ENCODE peak calls at places on chromosomes 11 and 22, in six cellular contexts. One of them, this sample, is unnamed.

GRCh38 chr11:103830205-103830604 is 206.2 kb upstream of the DDI1 start:
- DNase-seq in tibial nerve: no peak
- DNase-seq in A549: no peak
- DNase-seq in adrenal gland: no peak
- DNase-seq in right atrium auricular region: no peak
- DNase-seq in SK-N-SH: no peak
- DNase-seq in this sample: no peak

GRCh38 chr11:119367661-119368120 is 13.8 kb downstream of the USP2 start:
- DNase-seq in tibial nerve: no peak
- DNase-seq in A549: no peak
- DNase-seq in adrenal gland: peak; percentile 52
- DNase-seq in right atrium auricular region: no peak
- DNase-seq in SK-N-SH: no peak
- DNase-seq in this sample: no peak

GRCh38 chr22:39527481-39527961 is 5.0 kb downstream of the RPS19BP1 start:
- DNase-seq in tibial nerve: no peak
- DNase-seq in A549: no peak
- DNase-seq in adrenal gland: peak; percentile 81
- DNase-seq in right atrium auricular region: no peak
- DNase-seq in SK-N-SH: no peak
- DNase-seq in this sample: no peak

GRCh38 chr11:15038963-15039362 is 34.4 kb upstream of the CALCB start:
- DNase-seq in tibial nerve: no peak
- DNase-seq in A549: no peak
- DNase-seq in adrenal gland: no peak
- DNase-seq in right atrium auricular region: no peak
- DNase-seq in SK-N-SH: peak; percentile 21
- DNase-seq in this sample: no peak

GRCh38 chr22:39128508-39128907 is 24.0 kb downstream of the CBX7 start:
- DNase-seq in tibial nerve: no peak
- DNase-seq in A549: no peak
- DNase-seq in adrenal gland: no peak
- DNase-seq in right atrium auricular region: no peak
- DNase-seq in SK-N-SH: no peak
- DNase-seq in this sample: no peak

GRCh38 chr11:87425943-87426342 is 388.2 kb downstream of the TMEM135 start:
- DNase-seq in tibial nerve: no peak
- DNase-seq in A549: no peak
- DNase-seq in adrenal gland: no peak
- DNase-seq in right atrium auricular region: no peak
- DNase-seq in SK-N-SH: no peak
- DNase-seq in this sample: no peak

GRCh38 chr11:73473252-73473651 is 97.1 kb downstream of the RELT start:
- DNase-seq in tibial nerve: no peak
- DNase-seq in A549: no peak
- DNase-seq in adrenal gland: no peak
- DNase-seq in right atrium auricular region: no peak
- DNase-seq in SK-N-SH: no peak
- DNase-seq in this sample: no peak

GRCh38 chr11:33672273-33672672 is 28.4 kb downstream of the C11orf91 start:
- DNase-seq in tibial nerve: no peak
- DNase-seq in A549: no peak
- DNase-seq in adrenal gland: no peak
- DNase-seq in right atrium auricular region: peak; percentile 50
- DNase-seq in SK-N-SH: no peak
- DNase-seq in this sample: no peak

GRCh38 chr22:32127904-32128303 is 31.2 kb downstream of the C22orf42 start:
- DNase-seq in tibial nerve: no peak
- DNase-seq in A549: no peak
- DNase-seq in adrenal gland: no peak
- DNase-seq in right atrium auricular region: no peak
- DNase-seq in SK-N-SH: no peak
- DNase-seq in this sample: no peak

GRCh38 chr11:107018902-107019493 is 722 bp upstream of the GUCY1A2 start:
- DNase-seq in tibial nerve: peak; percentile 21
- DNase-seq in A549: peak; percentile 36
- DNase-seq in adrenal gland: peak; percentile 74
- DNase-seq in right atrium auricular region: peak; percentile 73
- DNase-seq in SK-N-SH: peak; percentile 46
- DNase-seq in this sample: no peak

GRCh38 chr11:120063686-120064340 is 74.1 kb downstream of the TRIM29 start:
- DNase-seq in tibial nerve: no peak
- DNase-seq in A549: no peak
- DNase-seq in adrenal gland: peak; percentile 27
- DNase-seq in right atrium auricular region: peak; percentile 32
- DNase-seq in SK-N-SH: no peak
- DNase-seq in this sample: no peak

GRCh38 chr22:47574551-47574950 is 812.1 kb downstream of the TBC1D22A start:
- DNase-seq in tibial nerve: no peak
- DNase-seq in A549: no peak
- DNase-seq in adrenal gland: peak; percentile 15
- DNase-seq in right atrium auricular region: no peak
- DNase-seq in SK-N-SH: no peak
- DNase-seq in this sample: no peak

GRCh38 chr11:107293677-107294344 is 163.8 kb downstream of the CWF19L2 start:
- DNase-seq in tibial nerve: no peak
- DNase-seq in A549: no peak
- DNase-seq in adrenal gland: no peak
- DNase-seq in right atrium auricular region: no peak
- DNase-seq in SK-N-SH: no peak
- DNase-seq in this sample: no peak

GRCh38 chr11:76843916-76844315 is 16.8 kb upstream of the ACER3 start:
- DNase-seq in tibial nerve: no peak
- DNase-seq in A549: no peak
- DNase-seq in adrenal gland: no peak
- DNase-seq in right atrium auricular region: no peak
- DNase-seq in SK-N-SH: no peak
- DNase-seq in this sample: no peak

GRCh38 chr11:96219981-96220623 is 122.9 kb downstream of the MAML2 start:
- DNase-seq in tibial nerve: no peak
- DNase-seq in A549: no peak
- DNase-seq in adrenal gland: peak; percentile 58
- DNase-seq in right atrium auricular region: no peak
- DNase-seq in SK-N-SH: no peak
- DNase-seq in this sample: no peak

GRCh38 chr11:65786008-65786785 is 666 bp upstream of the OVOL1 start:
- DNase-seq in tibial nerve: no peak
- DNase-seq in A549: no peak
- DNase-seq in adrenal gland: no peak
- DNase-seq in right atrium auricular region: no peak
- DNase-seq in SK-N-SH: peak; percentile 57
- DNase-seq in this sample: no peak

GRCh38 chr11:118912742-118913410 is 12.8 kb downstream of the BCL9L start:
- DNase-seq in tibial nerve: no peak
- DNase-seq in A549: no peak
- DNase-seq in adrenal gland: peak; percentile 60
- DNase-seq in right atrium auricular region: no peak
- DNase-seq in SK-N-SH: no peak
- DNase-seq in this sample: no peak

GRCh38 chr22:17120281-17120680 is 879 bp downstream of the TMEM121B start:
- DNase-seq in tibial nerve: no peak
- DNase-seq in A549: no peak
- DNase-seq in adrenal gland: no peak
- DNase-seq in right atrium auricular region: no peak
- DNase-seq in SK-N-SH: peak; percentile 71
- DNase-seq in this sample: no peak

GRCh38 chr11:86811637-86812321 is 11.4 kb downstream of the PRSS23 start:
- DNase-seq in tibial nerve: no peak
- DNase-seq in A549: peak; percentile 73
- DNase-seq in adrenal gland: no peak
- DNase-seq in right atrium auricular region: no peak
- DNase-seq in SK-N-SH: no peak
- DNase-seq in this sample: no peak

DNA sequence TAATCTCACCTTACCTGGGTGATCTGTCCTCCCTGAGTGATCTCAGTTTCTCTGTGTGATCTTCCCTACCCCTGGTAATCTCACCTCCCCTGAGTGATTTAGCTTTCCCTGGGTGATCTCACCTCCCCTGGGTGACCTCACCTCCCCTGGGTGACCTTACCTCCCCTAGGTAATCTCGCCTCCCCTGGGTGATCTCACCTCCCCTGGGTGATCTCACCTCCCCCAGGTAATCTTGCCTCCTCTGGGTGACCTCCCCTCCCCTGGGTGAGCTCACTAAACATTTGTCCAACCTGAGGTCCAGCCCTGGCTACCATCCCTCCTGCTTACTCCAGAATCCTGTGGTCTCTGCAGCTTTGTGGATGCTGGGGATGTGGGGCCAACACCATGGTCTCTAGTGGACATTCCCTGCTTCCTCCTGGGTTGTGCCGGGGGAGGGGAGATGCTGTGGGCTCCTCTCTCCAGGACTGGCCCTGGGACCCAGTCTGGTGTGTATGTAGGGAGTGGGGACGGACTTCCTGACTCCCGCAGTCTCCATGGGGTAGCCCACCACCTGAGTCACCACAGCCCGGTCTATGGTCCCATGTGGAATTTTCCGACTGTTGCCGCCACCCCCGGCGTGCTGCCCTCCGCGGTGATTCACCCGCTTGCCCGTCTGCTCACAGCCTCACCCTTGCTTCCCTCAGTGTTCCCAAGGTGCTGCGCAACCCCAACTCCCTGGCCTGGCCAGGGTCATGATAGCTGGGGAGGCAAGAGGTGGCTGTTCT is 9.9 kb downstream of the LSP1 start:
- DNase-seq in tibial nerve: no peak
- DNase-seq in A549: peak; percentile 40
- DNase-seq in adrenal gland: peak; percentile 88
- DNase-seq in right atrium auricular region: no peak
- DNase-seq in SK-N-SH: no peak
- DNase-seq in this sample: no peak
- H3K4me3 ChIP-seq in tibial nerve: no peak overlapping the region
- H3K4me3 ChIP-seq in A549: no peak overlapping the region
- H3K4me3 ChIP-seq in adrenal gland: no peak overlapping the region
- H3K4me3 ChIP-seq in right atrium auricular region: no peak overlapping the region
- H3K4me3 ChIP-seq in SK-N-SH: no peak overlapping the region
- H3K4me3 ChIP-seq in this sample: no peak overlapping the region

GRCh38 chr22:50284479-50284878 is 14.3 kb upstream of the MAPK11 start:
- DNase-seq in tibial nerve: no peak
- DNase-seq in A549: no peak
- DNase-seq in adrenal gland: no peak
- DNase-seq in right atrium auricular region: no peak
- DNase-seq in SK-N-SH: no peak
- DNase-seq in this sample: no peak

GRCh38 chr22:50286701-50287318 is 16.6 kb upstream of the MAPK11 start:
- DNase-seq in tibial nerve: no peak
- DNase-seq in A549: no peak
- DNase-seq in adrenal gland: no peak
- DNase-seq in right atrium auricular region: no peak
- DNase-seq in SK-N-SH: no peak
- DNase-seq in this sample: no peak

GRCh38 chr22:50285568-50286229 is 15.5 kb upstream of the MAPK11 start:
- DNase-seq in tibial nerve: no peak
- DNase-seq in A549: no peak
- DNase-seq in adrenal gland: no peak
- DNase-seq in right atrium auricular region: no peak
- DNase-seq in SK-N-SH: no peak
- DNase-seq in this sample: no peak

GRCh38 chr22:50287731-50288130 is 17.6 kb upstream of the MAPK11 start:
- DNase-seq in tibial nerve: no peak
- DNase-seq in A549: no peak
- DNase-seq in adrenal gland: no peak
- DNase-seq in right atrium auricular region: no peak
- DNase-seq in SK-N-SH: no peak
- DNase-seq in this sample: no peak

DNA sequence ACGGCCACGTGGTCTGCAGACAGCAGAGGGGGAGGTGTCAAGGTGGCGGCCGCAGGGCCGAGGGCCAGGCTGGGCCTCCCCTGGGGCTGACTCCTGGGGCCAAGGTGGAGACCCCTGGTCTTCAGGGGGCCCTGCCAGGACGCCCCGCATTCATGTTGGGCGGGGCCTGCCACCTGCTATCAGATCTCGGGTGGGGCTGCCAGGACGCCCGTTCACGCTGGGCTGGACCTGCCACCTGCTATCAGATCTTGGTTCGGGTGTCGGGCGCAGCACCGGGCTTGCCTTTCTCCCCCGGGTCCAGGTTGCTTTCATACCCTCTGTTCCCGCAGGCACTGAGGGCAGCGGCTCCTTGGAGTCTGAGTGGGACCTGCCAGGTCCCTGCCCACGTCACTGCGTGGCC is 16.1 kb upstream of the MAPK11 start:
- DNase-seq in tibial nerve: no peak
- DNase-seq in A549: no peak
- DNase-seq in adrenal gland: no peak
- DNase-seq in right atrium auricular region: no peak
- DNase-seq in SK-N-SH: no peak
- DNase-seq in this sample: no peak
- H3K4me1 ChIP-seq in tibial nerve: no peaks in the 10 kb centered on the region
- H3K4me1 ChIP-seq in A549: peaks cover 17% of the 10 kb centered on the region
- H3K4me1 ChIP-seq in adrenal gland: peaks cover 11% of the 10 kb centered on the region
- H3K4me1 ChIP-seq in right atrium auricular region: no peaks in the 10 kb centered on the region
- H3K4me1 ChIP-seq in SK-N-SH: no peaks in the 10 kb centered on the region
- H3K4me1 ChIP-seq in this sample: peaks cover 94% of the 10 kb centered on the region

GRCh38 chr11:117457031-117457785 is 129.6 kb downstream of the CEP164 start:
- DNase-seq in tibial nerve: no peak
- DNase-seq in A549: no peak
- DNase-seq in adrenal gland: no peak
- DNase-seq in right atrium auricular region: no peak
- DNase-seq in SK-N-SH: no peak
- DNase-seq in this sample: no peak

GRCh38 chr11:117456027-117456720 is 128.5 kb downstream of the CEP164 start:
- DNase-seq in tibial nerve: no peak
- DNase-seq in A549: no peak
- DNase-seq in adrenal gland: no peak
- DNase-seq in right atrium auricular region: no peak
- DNase-seq in SK-N-SH: no peak
- DNase-seq in this sample: no peak

GRCh38 chr11:117457835-117458234 is 130.2 kb downstream of the CEP164 start:
- DNase-seq in tibial nerve: no peak
- DNase-seq in A549: no peak
- DNase-seq in adrenal gland: no peak
- DNase-seq in right atrium auricular region: no peak
- DNase-seq in SK-N-SH: no peak
- DNase-seq in this sample: no peak

GRCh38 chr11:117453886-117454563 is 126.4 kb downstream of the CEP164 start:
- DNase-seq in tibial nerve: no peak
- DNase-seq in A549: no peak
- DNase-seq in adrenal gland: no peak
- DNase-seq in right atrium auricular region: no peak
- DNase-seq in SK-N-SH: no peak
- DNase-seq in this sample: no peak

DNA sequence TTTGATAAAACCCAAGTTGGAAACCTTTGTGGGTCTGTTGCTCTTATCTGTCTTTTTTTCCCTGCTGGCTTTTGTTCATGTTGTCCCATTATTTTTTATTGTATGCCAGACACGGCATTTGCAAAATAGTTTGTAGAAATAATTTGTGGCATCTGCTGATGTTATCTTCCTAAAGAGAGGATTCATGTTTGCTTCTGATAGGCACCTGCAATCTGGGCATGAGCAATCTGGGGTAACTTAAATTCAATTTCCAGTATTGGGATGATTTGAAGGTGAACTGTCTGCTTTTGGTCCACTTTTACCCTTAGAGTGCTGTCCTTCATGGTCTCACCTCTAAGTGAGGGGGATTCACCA is 126.9 kb downstream of the CEP164 start:
- DNase-seq in tibial nerve: no peak
- DNase-seq in A549: no peak
- DNase-seq in adrenal gland: no peak
- DNase-seq in right atrium auricular region: no peak
- DNase-seq in SK-N-SH: peak; percentile 51
- DNase-seq in this sample: no peak
- H3K27ac ChIP-seq in tibial nerve: no peak overlapping the region
- H3K27ac ChIP-seq in A549: no peak overlapping the region
- H3K27ac ChIP-seq in adrenal gland: no peak overlapping the region
- H3K27ac ChIP-seq in right atrium auricular region: no peak overlapping the region
- H3K27ac ChIP-seq in SK-N-SH: peak overlapping the region; percentile 90
- H3K27ac ChIP-seq in this sample: no peak overlapping the region

GRCh38 chr11:94740083-94740974 is 27.8 kb upstream of the AMOTL1 start:
- DNase-seq in tibial nerve: peak; percentile 40
- DNase-seq in A549: no peak
- DNase-seq in adrenal gland: peak; percentile 72
- DNase-seq in right atrium auricular region: no peak
- DNase-seq in SK-N-SH: peak; percentile 89
- DNase-seq in this sample: no peak
- H3K4me3 ChIP-seq in tibial nerve: peak overlapping the region; percentile 38
- H3K4me3 ChIP-seq in A549: peak overlapping the region; percentile 50
- H3K4me3 ChIP-seq in adrenal gland: peak overlapping the region; percentile 21
- H3K4me3 ChIP-seq in right atrium auricular region: peak overlapping the region; percentile 64
- H3K4me3 ChIP-seq in SK-N-SH: peak overlapping the region; percentile 69
- H3K4me3 ChIP-seq in this sample: peak overlapping the region; percentile 58

This sample was measured in esophagus squamous epithelium.